ENCODE peak calls at places on chromosomes 13 and 19, in six cellular contexts. A is K562, N is GM12891, R is GM12878, U is HepG2, O is H1. Q is an unnamed sample.

GRCh38 chr19:3506384-3507340 is 551 bp downstream of the FZR1 start:
- DNase-seq in A (peak), N (no peak), R (no peak), U (no peak), O (no peak), Q (no peak)

GRCh38 chr13:112690242-112690943 is 555 bp downstream of the ATP11A start:
- DNase-seq in A (peak), N (peak), R (no peak), U (no peak), O (no peak), Q (no peak)

GRCh38 chr19:7294571-7295212 is 478 bp upstream of the INSR start:
- DNase-seq in A (peak), N (peak), R (no peak), U (peak), O (peak), Q (peak)

GRCh38 chr19:33865306-33865705 is 68.6 kb downstream of the KCTD15 start:
- DNase-seq in A (no peak), N (no peak), R (no peak), U (no peak), O (no peak), Q (no peak)

GRCh38 chr19:33175886-33176669 is 18.1 kb upstream of the LRP3 start:
- DNase-seq in A (no peak), N (no peak), R (no peak), U (peak), O (peak), Q (no peak)

GRCh38 chr13:106534844-106535551 is 464 bp downstream of the EFNB2 start:
- DNase-seq in A (no peak), N (no peak), R (no peak), U (no peak), O (peak), Q (peak)

GRCh38 chr19:52778811-52779210 is 7.8 kb downstream of the ZNF600 start:
- DNase-seq in A (no peak), N (no peak), R (peak), U (no peak), O (no peak), Q (no peak)

GRCh38 chr19:18814063-18814462 is 17.7 kb upstream of the UPF1 start:
- DNase-seq in A (no peak), N (no peak), R (no peak), U (no peak), O (no peak), Q (no peak)

GRCh38 chr19:6481541-6482342 is at the start of gene DENND1C:
- DNase-seq in A (peak), N (no peak), R (peak), U (peak), O (peak), Q (peak)

GRCh38 chr13:51644649-51645048 is 60.4 kb downstream of the WDFY2 start:
- DNase-seq in A (no peak), N (no peak), R (no peak), U (no peak), O (no peak), Q (no peak)

GRCh38 chr19:35246466-35247096 is 2.2 kb upstream of the LSR start:
- DNase-seq in A (no peak), N (no peak), R (no peak), U (no peak), O (no peak), Q (no peak)

GRCh38 chr19:35249848-35250711 is 1.3 kb downstream of the LSR start:
- DNase-seq in A (no peak), N (no peak), R (no peak), U (no peak), O (peak), Q (no peak)

GRCh38 chr19:35249146-35249847 is 495 bp downstream of the LSR start:
- DNase-seq in A (peak), N (no peak), R (no peak), U (no peak), O (no peak), Q (no peak)

GRCh38 chr19:35247526-35248309 is 1.1 kb upstream of the LSR start:
- DNase-seq in A (peak), N (peak), R (peak), U (peak), O (peak), Q (peak)

DNA sequence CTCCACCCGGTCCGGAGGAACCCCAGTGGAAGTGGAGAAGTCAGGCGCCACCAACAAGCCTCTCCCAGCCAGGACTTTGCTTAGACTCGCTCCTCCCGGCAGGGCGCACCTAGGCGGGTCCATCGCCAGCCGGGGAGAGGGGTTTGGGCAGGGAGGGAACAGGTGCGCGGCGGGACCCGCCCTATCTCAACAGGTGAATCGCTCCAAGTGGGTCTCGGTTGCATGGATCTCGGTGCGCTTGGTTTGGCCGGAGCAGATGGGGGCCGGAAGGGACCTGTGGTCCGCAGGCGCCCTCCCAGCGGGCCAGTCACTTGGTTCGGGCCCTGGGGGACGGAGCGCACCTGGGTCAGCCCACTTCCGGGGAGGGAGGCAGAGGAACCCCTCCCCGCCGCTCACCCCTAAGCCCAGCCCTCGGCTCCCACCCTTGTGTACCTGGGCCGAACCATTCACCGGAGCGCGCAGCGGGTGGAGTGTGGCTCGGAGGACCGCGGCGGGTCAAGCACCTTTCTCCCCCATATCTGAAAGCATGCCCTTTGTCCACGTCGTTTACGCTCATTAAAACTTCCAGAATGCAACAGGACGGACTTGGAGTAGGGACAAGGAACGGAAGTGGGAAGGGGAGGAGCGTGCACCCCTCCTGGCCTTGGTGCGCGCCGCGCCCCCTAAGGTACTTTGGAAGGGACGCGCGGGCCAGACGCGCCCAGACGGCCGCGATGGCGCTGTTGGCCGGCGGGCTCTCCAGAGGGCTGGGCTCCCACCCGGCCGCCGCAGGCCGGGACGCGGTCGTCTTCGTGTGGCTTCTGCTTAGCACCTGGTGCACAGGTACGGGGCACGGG is at the start of gene LSR:
- DNase-seq in A (peak), N (peak), R (peak), U (peak), O (peak), Q (peak)
- TF ChIP-seq POLR2AphosphoS5 in A (peak), N (no peak), R (peak), U (peak), O (peak), Q (peak)

GRCh38 chr19:16111909-16112752 is 442 bp downstream of the RAB8A start:
- DNase-seq in A (peak), N (no peak), R (no peak), U (no peak), O (no peak), Q (no peak)
- TF ChIP-seq POLR2A in A (peak), N (peak), R (peak), U (peak), O (no peak), Q (peak)

GRCh38 chr19:47255947-47256687 is at the start of gene CCDC9:
- DNase-seq in A (peak), N (peak), R (peak), U (peak), O (peak), Q (peak)
- TF ChIP-seq TAF1 in A (peak), N (peak), R (peak), U (peak), O (peak), Q (peak)

GRCh38 chr19:13299838-13300237 is 149.6 kb downstream of the IER2 start:
- DNase-seq in A (no peak), N (no peak), R (no peak), U (no peak), O (no peak), Q (no peak)

GRCh38 chr19:13302521-13303270 is 152.5 kb downstream of the IER2 start:
- DNase-seq in A (no peak), N (no peak), R (no peak), U (no peak), O (no peak), Q (no peak)

GRCh38 chr19:13298565-13299481 is 148.6 kb downstream of the IER2 start:
- DNase-seq in A (no peak), N (no peak), R (no peak), U (no peak), O (no peak), Q (no peak)

GRCh38 chr19:13301627-13302334 is 151.6 kb downstream of the IER2 start:
- DNase-seq in A (no peak), N (no peak), R (no peak), U (no peak), O (no peak), Q (no peak)

DNA sequence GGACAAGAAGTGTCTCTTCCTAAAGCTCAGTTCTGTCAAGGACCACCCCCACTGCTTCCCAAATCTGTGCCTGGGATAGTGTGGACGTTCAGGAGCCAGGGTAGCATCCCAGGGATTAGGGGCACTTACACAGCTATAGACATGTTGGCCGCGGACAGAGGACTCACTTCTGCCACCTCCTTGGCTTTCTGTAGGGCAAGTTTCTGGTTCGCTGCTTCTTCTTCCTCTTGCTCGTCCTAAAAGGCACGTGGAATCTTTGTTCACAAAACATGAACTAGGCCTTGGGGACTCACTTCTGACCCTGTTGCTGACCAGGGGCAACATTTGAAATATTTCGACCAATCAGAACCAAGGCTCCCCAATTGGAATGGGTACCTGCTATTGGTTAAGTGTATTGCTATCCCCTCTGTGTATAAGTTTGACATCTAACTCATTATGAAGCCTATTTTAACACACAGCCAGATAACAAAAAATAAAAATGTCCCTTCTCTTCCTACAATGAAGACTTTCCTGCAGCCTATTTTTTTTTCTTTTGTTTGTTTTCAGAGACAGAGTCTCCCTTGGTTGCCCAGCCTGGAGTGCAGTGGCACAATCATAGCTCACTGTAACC is 150.3 kb downstream of the IER2 start:
- DNase-seq in A (no peak), N (no peak), R (no peak), U (no peak), O (no peak), Q (no peak)
- TF ChIP-seq POLR2AphosphoS5 in A (no peak), N (no peak), R (no peak), U (no peak), O (no peak), Q (no peak)

GRCh38 chr19:2149980-2150793 is 1.2 kb downstream of the AP3D1 start:
- DNase-seq in A (peak), N (no peak), R (no peak), U (no peak), O (no peak), Q (no peak)

GRCh38 chr19:2148482-2149135 is 2.8 kb downstream of the AP3D1 start:
- DNase-seq in A (no peak), N (no peak), R (no peak), U (no peak), O (no peak), Q (no peak)

GRCh38 chr19:2154587-2155075 is 3.3 kb upstream of the AP3D1 start:
- DNase-seq in A (no peak), N (no peak), R (no peak), U (no peak), O (no peak), Q (no peak)

GRCh38 chr19:2150794-2151338 is 500 bp downstream of the AP3D1 start:
- DNase-seq in A (no peak), N (peak), R (no peak), U (no peak), O (peak), Q (peak)

GRCh38 chr19:2151339-2152229 is at the start of gene AP3D1:
- DNase-seq in A (peak), N (peak), R (peak), U (peak), O (peak), Q (peak)
- TF ChIP-seq POLR2A in A (no peak), N (no peak), R (peak), U (peak), O (no peak), Q (peak)

Q was measured in GM12892.